ENCODE peak calls at places on chromosomes 12 and 14, in nine cellular contexts. G is Peyer's patch, M is body of pancreas, S is upper lobe of left lung, D is stomach, H is heart left ventricle, N is A549, Z is IMR-90, U is ovary. K is an unnamed sample.

GRCh38 chr14:77043177-77043983 is 14.9 kb upstream of the IRF2BPL start:
- DNase-seq in G (no peak), M (no peak), S (no peak), D (no peak), H (peak), N (peak), Z (peak), U (peak), K (peak)

GRCh38 chr12:7012024-7012607 is 6.2 kb downstream of the LPCAT3 start:
- DNase-seq in G (no peak), M (no peak), S (no peak), D (no peak), H (no peak), N (no peak), Z (no peak), U (no peak), K (no peak)

GRCh38 chr12:1030779-1031178 is 39.8 kb downstream of the ERC1 start:
- DNase-seq in G (no peak), M (no peak), S (no peak), D (no peak), H (no peak), N (no peak), Z (no peak), U (no peak), K (no peak)

GRCh38 chr14:60102389-60102788 is 10.7 kb downstream of the PCNX4 start:
- DNase-seq in G (no peak), M (no peak), S (no peak), D (no peak), H (no peak), N (no peak), Z (peak), U (no peak), K (no peak)

GRCh38 chr12:78359530-78359929 is 505.0 kb upstream of the SYT1 start:
- DNase-seq in G (no peak), M (no peak), S (no peak), D (no peak), H (no peak), N (no peak), Z (peak), U (peak), K (no peak)

GRCh38 chr14:103102689-103103260 is 8.2 kb downstream of the EXOC3L4 start:
- DNase-seq in G (no peak), M (no peak), S (no peak), D (no peak), H (no peak), N (no peak), Z (no peak), U (no peak), K (no peak)

GRCh38 chr14:51963164-51963733 is 26.1 kb upstream of the RTRAF start:
- DNase-seq in G (no peak), M (no peak), S (no peak), D (no peak), H (no peak), N (no peak), Z (peak), U (no peak), K (no peak)

GRCh38 chr12:48818831-48819590 is 715 bp downstream of the CACNB3 start:
- DNase-seq in G (peak), M (no peak), S (peak), D (no peak), H (no peak), N (no peak), Z (no peak), U (no peak), K (no peak)

GRCh38 chr14:49598479-49599301 is at the start of gene LRR1:
- DNase-seq in G (peak), M (peak), S (peak), D (peak), H (peak), N (peak), Z (peak), U (peak), K (peak)

GRCh38 chr14:49593016-49593415 is 5.7 kb upstream of the LRR1 start:
- DNase-seq in G (no peak), M (no peak), S (no peak), D (no peak), H (no peak), N (no peak), Z (peak), U (no peak), K (no peak)

GRCh38 chr14:49594347-49595089 is 4.2 kb upstream of the LRR1 start:
- DNase-seq in G (no peak), M (no peak), S (no peak), D (no peak), H (no peak), N (peak), Z (peak), U (no peak), K (no peak)

DNA sequence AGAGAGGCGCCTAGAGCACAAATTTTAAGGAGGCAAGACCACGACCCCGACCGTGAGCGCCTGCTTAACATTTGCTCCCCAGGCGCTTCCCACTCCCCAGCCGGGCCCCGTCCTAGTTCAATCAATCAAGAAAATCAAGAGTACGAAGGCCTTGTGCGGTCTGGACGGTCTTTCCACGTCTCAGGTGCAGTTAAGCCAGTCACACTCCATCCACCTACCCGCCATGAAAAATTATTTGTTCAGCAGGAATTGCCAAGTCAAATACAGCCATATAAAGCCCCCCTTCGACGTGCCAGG is 610 bp upstream of the LRR1 start:
- DNase-seq in G (peak), M (no peak), S (no peak), D (peak), H (peak), N (no peak), Z (no peak), U (no peak), K (no peak)
- TF ChIP-seq POLR2A in G (no peak), M (no peak), S (no peak), D (no peak), H (no peak), N (no peak), Z (no peak), U (no peak), K (no peak)

DNA sequence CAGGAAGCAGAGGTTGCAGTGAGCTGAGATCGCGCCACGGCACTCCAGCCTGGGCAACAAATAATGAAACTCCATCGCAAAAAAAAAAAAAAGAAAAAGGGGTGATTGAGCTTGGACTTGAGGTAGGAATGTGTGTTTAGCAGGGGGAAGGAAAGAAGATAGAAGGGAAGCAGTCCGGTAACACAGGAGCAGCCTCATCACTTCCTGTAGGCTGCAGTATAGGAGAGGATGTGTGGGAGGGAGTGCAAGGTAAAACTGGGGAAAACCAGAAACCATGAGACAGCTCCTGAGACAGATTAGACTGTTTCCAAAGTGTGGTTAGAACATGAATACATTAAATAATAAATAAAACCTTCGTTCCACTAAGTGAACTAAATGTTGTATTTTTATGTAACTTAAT is 49.2 kb downstream of the FGD4 start:
- DNase-seq in G (no peak), M (no peak), S (no peak), D (no peak), H (no peak), N (no peak), Z (peak), U (no peak), K (no peak)
- TF ChIP-seq CTCF in G (no peak), M (no peak), S (no peak), D (no peak), H (no peak), N (no peak), Z (no peak), U (no peak), K (no peak)

GRCh38 chr12:2332947-2333346 is 280.2 kb downstream of the CACNA1C start:
- DNase-seq in G (no peak), M (no peak), S (no peak), D (no peak), H (no peak), N (peak), Z (peak), U (no peak), K (no peak)
- H3K27ac ChIP-seq in G (no peak), M (no peak), S (no peak), D (peak), H (peak), N (no peak), Z (peak), U (no peak), K (no peak)

DNA sequence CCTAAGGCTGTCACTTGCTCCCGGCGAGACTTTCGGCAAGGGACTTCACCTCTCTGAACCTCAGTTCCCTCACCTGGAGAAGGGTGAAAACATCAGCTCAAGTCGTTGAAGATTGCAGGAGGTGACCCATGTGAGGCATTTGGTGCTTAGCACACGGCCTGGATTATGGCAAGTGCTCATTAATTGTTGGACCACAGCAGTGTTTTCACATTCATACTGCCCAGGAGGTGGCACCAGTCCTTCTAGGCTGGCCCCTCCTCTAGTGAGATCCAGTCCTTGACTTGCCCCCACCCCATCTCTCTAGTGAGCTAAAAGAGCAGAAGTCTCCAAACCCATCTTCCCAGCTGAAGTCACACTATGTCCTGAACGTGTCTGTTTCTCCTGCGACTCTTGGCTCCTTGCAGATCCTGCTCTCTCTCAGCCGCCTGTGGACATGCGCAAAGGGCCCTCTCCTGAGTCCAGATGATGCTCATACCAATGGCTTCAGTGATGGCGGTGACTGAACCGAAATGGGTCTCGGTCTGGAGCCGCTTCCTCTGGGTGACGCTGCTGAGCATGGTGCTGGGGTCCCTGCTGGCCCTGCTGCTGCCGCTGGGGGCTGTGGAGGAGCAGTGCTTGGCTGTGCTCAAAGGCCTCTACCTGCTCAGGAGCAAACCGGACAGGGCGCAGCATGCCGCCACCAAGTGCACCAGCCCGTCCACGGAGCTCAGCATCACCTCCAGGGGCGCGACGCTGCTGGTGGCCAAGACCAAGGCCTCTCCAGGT is 1.6 kb downstream of the FICD start:
- DNase-seq in G (no peak), M (no peak), S (peak), D (no peak), H (no peak), N (peak), Z (no peak), U (no peak), K (no peak)
- TF ChIP-seq POLR2A in G (no peak), M (no peak), S (no peak), D (no peak), H (no peak), N (no peak), Z (no peak), U (no peak), K (no peak)

DNA sequence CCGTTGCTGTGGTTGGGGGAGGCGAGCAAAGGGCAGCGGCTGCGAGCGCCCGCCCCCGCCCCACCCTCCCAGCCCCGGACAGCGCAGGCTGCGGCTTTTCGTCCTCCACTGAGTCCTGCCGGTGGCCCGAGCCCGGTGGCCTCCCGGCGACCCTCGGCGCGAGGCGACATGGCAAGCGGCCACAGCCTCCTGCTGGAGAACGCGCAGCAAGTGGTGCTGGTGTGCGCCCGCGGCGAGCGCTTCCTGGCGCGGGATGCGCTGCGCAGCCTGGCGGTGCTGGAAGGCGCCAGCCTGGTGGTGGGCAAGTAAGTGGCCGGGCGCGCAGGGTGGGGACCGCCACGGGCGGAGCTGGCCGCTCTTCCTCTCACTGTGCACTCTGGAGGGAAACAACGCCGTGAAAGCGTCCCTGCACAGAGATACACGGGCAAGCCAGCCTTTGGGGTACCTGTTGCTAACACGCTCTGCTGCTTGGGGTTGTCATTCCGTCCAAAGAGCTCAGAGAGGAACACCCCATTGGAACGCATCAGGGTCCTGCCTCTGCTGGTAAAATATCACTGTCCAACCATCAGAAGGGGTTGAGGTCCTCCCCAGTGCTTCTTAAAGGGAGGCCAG is at the start of gene AMDHD1:
- DNase-seq in G (peak), M (peak), S (peak), D (peak), H (peak), N (peak), Z (peak), U (peak), K (peak)
- TF ChIP-seq CTCF in G (peak), M (peak), S (peak), D (no peak), H (no peak), N (no peak), Z (peak), U (no peak), K (peak)

K was measured in spleen.